ENCODE peak calls at places on chromosomes 7 and 10, in ten cellular contexts. R is stomach, L is esophagus muscularis mucosa, K is A549, N is transverse colon, S is tibial nerve, Z is HepG2, X is K562, U is suprapubic skin, V is ovary. M is an unnamed sample.

GRCh38 chr10:81027223-81027622 is 489.5 kb downstream of the SH2D4B start:
- DNase-seq in R (no peak), L (no peak), K (no peak), N (no peak), S (no peak), Z (no peak), X (no peak), U (no peak), V (no peak), M (no peak)

GRCh38 chr10:95445223-95445836 is 115.8 kb downstream of the SORBS1 start:
- DNase-seq in R (peak), L (no peak), K (peak), N (peak), S (no peak), Z (no peak), X (no peak), U (peak), V (peak), M (peak)

GRCh38 chr7:139328375-139328774 is 12.8 kb upstream of the FMC1 start:
- DNase-seq in R (no peak), L (no peak), K (no peak), N (no peak), S (no peak), Z (no peak), X (no peak), U (no peak), V (no peak), M (no peak)

GRCh38 chr10:48589266-48589665 is 15.6 kb downstream of the ARHGAP22 start:
- DNase-seq in R (no peak), L (no peak), K (no peak), N (no peak), S (no peak), Z (no peak), X (no peak), U (no peak), V (no peak), M (no peak)

GRCh38 chr10:99906470-99906869 is 103.3 kb downstream of the DNMBP start:
- DNase-seq in R (peak), L (no peak), K (peak), N (no peak), S (no peak), Z (no peak), X (peak), U (no peak), V (peak), M (peak)

GRCh38 chr10:52740913-52741675 is 31.5 kb downstream of the MBL2 start:
- DNase-seq in R (peak), L (peak), K (peak), N (peak), S (no peak), Z (peak), X (peak), U (no peak), V (no peak), M (no peak)

GRCh38 chr7:99628471-99629465 is 12.0 kb downstream of the ZSCAN25 start:
- DNase-seq in R (no peak), L (peak), K (no peak), N (no peak), S (no peak), Z (no peak), X (no peak), U (no peak), V (no peak), M (no peak)

GRCh38 chr10:49056356-49056755 is 59.0 kb downstream of the VSTM4 start:
- DNase-seq in R (no peak), L (peak), K (no peak), N (no peak), S (no peak), Z (no peak), X (no peak), U (no peak), V (no peak), M (no peak)

GRCh38 chr7:139602143-139602722 is 78.7 kb downstream of the CLEC2L start:
- DNase-seq in R (no peak), L (no peak), K (peak), N (no peak), S (no peak), Z (peak), X (peak), U (no peak), V (no peak), M (no peak)

GRCh38 chr10:89646833-89647570 is 2.0 kb upstream of the PANK1 start:
- DNase-seq in R (no peak), L (no peak), K (no peak), N (no peak), S (no peak), Z (no peak), X (no peak), U (no peak), V (no peak), M (no peak)

GRCh38 chr7:78191475-78192079 is 393.0 kb downstream of the PHTF2 start:
- DNase-seq in R (no peak), L (no peak), K (no peak), N (no peak), S (no peak), Z (no peak), X (no peak), U (no peak), V (no peak), M (no peak)

GRCh38 chr7:55306331-55306730 is 58.8 kb upstream of the LANCL2 start:
- DNase-seq in R (no peak), L (no peak), K (no peak), N (no peak), S (no peak), Z (no peak), X (no peak), U (no peak), V (no peak), M (no peak)

GRCh38 chr7:152572101-152572500 is 103.8 kb downstream of the XRCC2 start:
- DNase-seq in R (no peak), L (no peak), K (no peak), N (no peak), S (no peak), Z (no peak), X (no peak), U (no peak), V (no peak), M (no peak)

GRCh38 chr10:91210435-91210834 is 10.0 kb upstream of the PCGF5 start:
- DNase-seq in R (peak), L (peak), K (no peak), N (peak), S (no peak), Z (peak), X (no peak), U (no peak), V (no peak), M (no peak)

GRCh38 chr10:76576276-76576962 is 1061.2 kb downstream of the KCNMA1 start:
- DNase-seq in R (no peak), L (no peak), K (no peak), N (no peak), S (no peak), Z (no peak), X (no peak), U (no peak), V (no peak), M (no peak)

GRCh38 chr10:35182631-35183510 is 56.2 kb downstream of the CREM start:
- DNase-seq in R (no peak), L (no peak), K (no peak), N (no peak), S (no peak), Z (no peak), X (no peak), U (no peak), V (no peak), M (no peak)

GRCh38 chr7:155864271-155864985 is 52.2 kb upstream of the SHH start:
- DNase-seq in R (no peak), L (peak), K (no peak), N (no peak), S (no peak), Z (no peak), X (no peak), U (peak), V (no peak), M (no peak)

GRCh38 chr10:123134058-123134914 is 1.5 kb upstream of the HMX3 start:
- DNase-seq in R (no peak), L (no peak), K (no peak), N (no peak), S (no peak), Z (no peak), X (no peak), U (no peak), V (no peak), M (no peak)

GRCh38 chr7:94012748-94013147 is 8.6 kb upstream of the BET1 start:
- DNase-seq in R (no peak), L (no peak), K (no peak), N (no peak), S (no peak), Z (no peak), X (no peak), U (no peak), V (no peak), M (no peak)

GRCh38 chr10:126250045-126250444 is 138.2 kb downstream of the ADAM12 start:
- DNase-seq in R (no peak), L (no peak), K (no peak), N (no peak), S (no peak), Z (no peak), X (no peak), U (no peak), V (no peak), M (no peak)

GRCh38 chr10:123462760-123463159 is 203.4 kb upstream of the GPR26 start:
- DNase-seq in R (no peak), L (no peak), K (no peak), N (no peak), S (no peak), Z (no peak), X (no peak), U (no peak), V (no peak), M (peak)

GRCh38 chr10:7153750-7154149 is 257.1 kb downstream of the SFMBT2 start:
- DNase-seq in R (no peak), L (no peak), K (no peak), N (no peak), S (no peak), Z (no peak), X (no peak), U (no peak), V (no peak), M (no peak)

GRCh38 chr7:71186535-71186934 is 54.6 kb downstream of the GALNT17 start:
- DNase-seq in R (no peak), L (no peak), K (no peak), N (no peak), S (no peak), Z (no peak), X (no peak), U (no peak), V (no peak), M (no peak)

GRCh38 chr10:127690176-127690575 is 46.8 kb upstream of the FOXI2 start:
- DNase-seq in R (no peak), L (no peak), K (no peak), N (no peak), S (no peak), Z (no peak), X (no peak), U (no peak), V (no peak), M (no peak)

GRCh38 chr7:101843293-101844271 is 26.2 kb downstream of the CUX1 start:
- DNase-seq in R (no peak), L (no peak), K (no peak), N (no peak), S (no peak), Z (no peak), X (no peak), U (no peak), V (no peak), M (no peak)

GRCh38 chr10:35300063-35300699 is 36.1 kb upstream of the CCNY start:
- DNase-seq in R (no peak), L (no peak), K (peak), N (peak), S (peak), Z (no peak), X (peak), U (peak), V (no peak), M (peak)

GRCh38 chr7:114823290-114823689 is 98.6 kb upstream of the MDFIC start:
- DNase-seq in R (no peak), L (no peak), K (no peak), N (no peak), S (no peak), Z (no peak), X (no peak), U (no peak), V (no peak), M (no peak)

GRCh38 chr7:94620703-94621118 is 35.2 kb downstream of the SGCE start:
- DNase-seq in R (peak), L (no peak), K (peak), N (peak), S (peak), Z (peak), X (no peak), U (peak), V (peak), M (peak)

GRCh38 chr10:73742454-73742734 is 1.8 kb upstream of the SEC24C start:
- DNase-seq in R (no peak), L (no peak), K (no peak), N (no peak), S (no peak), Z (no peak), X (no peak), U (no peak), V (no peak), M (no peak)

GRCh38 chr10:73743327-73743904 is 756 bp upstream of the SEC24C start:
- DNase-seq in R (no peak), L (no peak), K (no peak), N (no peak), S (no peak), Z (no peak), X (no peak), U (no peak), V (no peak), M (no peak)

GRCh38 chr10:73746721-73747120 is 2.5 kb downstream of the SEC24C start:
- DNase-seq in R (no peak), L (no peak), K (no peak), N (no peak), S (no peak), Z (no peak), X (no peak), U (peak), V (no peak), M (no peak)

GRCh38 chr10:73744690-73744994 is 470 bp downstream of the SEC24C start:
- DNase-seq in R (peak), L (peak), K (peak), N (peak), S (peak), Z (peak), X (peak), U (no peak), V (no peak), M (peak)

GRCh38 chr10:73743905-73744689 is at the start of gene SEC24C:
- DNase-seq in R (peak), L (peak), K (peak), N (peak), S (peak), Z (peak), X (peak), U (peak), V (peak), M (peak)
- TF ChIP-seq POLR2A in R (peak), L (peak), K (peak), N (peak), S (peak), Z (peak), X (peak), U (peak), V (peak), M (peak)

DNA sequence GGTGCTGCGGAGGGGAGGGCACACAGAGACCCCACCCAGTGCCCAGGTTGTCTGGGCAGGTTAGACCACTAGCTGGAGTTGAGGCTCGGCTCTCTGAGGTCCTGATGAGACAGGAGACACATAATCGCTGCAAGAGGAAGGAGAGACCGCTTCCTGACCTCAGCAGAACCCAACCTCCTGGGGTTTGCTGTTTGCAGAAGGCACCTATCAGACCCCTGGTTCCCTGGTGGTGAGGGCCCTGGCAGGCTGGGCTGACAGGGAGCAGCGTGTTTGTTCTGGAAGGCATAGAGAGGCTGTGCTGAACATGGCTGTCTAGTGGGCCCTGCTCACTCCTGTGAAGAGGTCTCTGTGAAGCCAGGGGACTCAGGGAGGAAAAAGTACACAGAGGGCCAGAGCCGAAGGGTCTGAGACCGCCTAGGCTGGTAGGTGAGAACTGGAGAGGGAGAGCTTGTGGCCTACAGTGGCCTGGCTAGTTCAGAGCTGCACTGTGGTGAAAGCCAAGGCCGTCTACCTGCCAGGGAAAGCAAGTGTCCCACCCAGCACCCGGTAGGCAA is 39.4 kb upstream of the NPFFR1 start:
- DNase-seq in R (no peak), L (no peak), K (no peak), N (peak), S (no peak), Z (no peak), X (no peak), U (no peak), V (no peak), M (peak)
- TF ChIP-seq EP300 in R (no peak), L (no peak), K (no peak), N (no peak), S (no peak), Z (no peak), X (no peak), U (no peak), V (no peak), M (no peak)

GRCh38 chr7:135509839-135510602 is at the start of gene CNOT4:
- DNase-seq in R (peak), L (peak), K (peak), N (peak), S (peak), Z (peak), X (peak), U (peak), V (peak), M (peak)
- TF ChIP-seq POLR2A in R (no peak), L (no peak), K (peak), N (peak), S (peak), Z (peak), X (peak), U (no peak), V (peak), M (peak)

GRCh38 chr10:59138052-59138451 is 38.4 kb upstream of the PHYHIPL start:
- DNase-seq in R (no peak), L (no peak), K (no peak), N (no peak), S (no peak), Z (no peak), X (no peak), U (no peak), V (no peak), M (no peak)
- TF ChIP-seq EP300 in R (no peak), L (no peak), K (no peak), N (no peak), S (no peak), Z (no peak), X (no peak), U (no peak), V (no peak), M (no peak)

GRCh38 chr10:119165171-119166110 is at the start of gene SFXN4:
- DNase-seq in R (peak), L (peak), K (peak), N (peak), S (peak), Z (peak), X (peak), U (peak), V (peak), M (peak)
- TF ChIP-seq POLR2A in R (no peak), L (peak), K (peak), N (peak), S (peak), Z (peak), X (peak), U (no peak), V (peak), M (peak)

GRCh38 chr10:61901829-61902447 is 439 bp downstream of the ARID5B start:
- DNase-seq in R (no peak), L (no peak), K (peak), N (peak), S (no peak), Z (no peak), X (peak), U (no peak), V (peak), M (no peak)
- TF ChIP-seq EP300 in R (no peak), L (no peak), K (no peak), N (no peak), S (no peak), Z (no peak), X (no peak), U (no peak), V (no peak), M (no peak)